ENCODE peak calls at places on chromosome 1, in seven cellular contexts. J is tibial artery; E is stimulated activated naive CD8-positive, alpha-beta T cell treated with anti-CD3 and anti-CD28 coated beads, Interleukin-15, amount 100 ng/mL, for 72 hours; T is fibroblast of villous mesenchyme; V is hippocampal formation; R is activated T-cell treated with anti-CD3 and anti-CD28 coated beads, Interleukin-2, amount 50 U/mL, for 24 hours; I is Daoy. H is an unnamed sample.

GRCh38 chr1:157105988-157106812 is 6.6 kb upstream of the ETV3L start:
- DNase-seq in I (peak), T (peak), J (peak), E (no peak), V (peak), R (no peak), H (peak)

GRCh38 chr1:66542811-66543767 is 9.1 kb downstream of the SGIP1 start:
- DNase-seq in R (no peak), E (no peak), I (peak), T (peak), V (peak), J (peak), H (peak)

GRCh38 chr1:203807211-203807610 is 11.8 kb downstream of the ZBED6 start:
- DNase-seq in J (no peak), T (peak), I (peak), V (no peak), R (no peak), E (no peak), H (no peak)

GRCh38 chr1:28439320-28439719 is 66.5 kb upstream of the RCC1 start:
- DNase-seq in V (no peak), T (no peak), R (no peak), J (no peak), I (no peak), E (no peak), H (no peak)

GRCh38 chr1:29354511-29355098 is 118.3 kb downstream of the PTPRU start:
- DNase-seq in I (no peak), V (no peak), E (no peak), R (no peak), T (no peak), J (no peak), H (no peak)

GRCh38 chr1:247118946-247119446 is 14.8 kb upstream of the ZNF669 start:
- DNase-seq in E (peak), V (no peak), I (no peak), J (no peak), R (peak), T (no peak), H (peak)

GRCh38 chr1:1318131-1318652 is 6.3 kb downstream of the INTS11 start:
- DNase-seq in J (peak), E (no peak), R (no peak), V (peak), I (peak), T (peak), H (peak)

GRCh38 chr1:22229374-22229773 is 86.5 kb upstream of the WNT4 start:
- DNase-seq in I (peak), T (peak), J (no peak), E (no peak), R (no peak), V (no peak), H (peak)

GRCh38 chr1:220748091-220748934 is at the start of gene MTARC2:
- DNase-seq in J (peak), V (peak), E (peak), I (peak), T (peak), R (peak), H (peak)

GRCh38 chr1:199545780-199546179 is 481.7 kb upstream of the NR5A2 start:
- DNase-seq in J (no peak), E (no peak), V (no peak), I (peak), R (no peak), T (no peak), H (peak)

GRCh38 chr1:224177356-224177999 is 5.6 kb upstream of the DEGS1 start:
- DNase-seq in R (no peak), T (no peak), E (no peak), J (no peak), I (no peak), V (no peak), H (no peak)

GRCh38 chr1:40976952-40977690 is 2.4 kb upstream of the CTPS1 start:
- DNase-seq in V (no peak), I (no peak), T (peak), R (no peak), J (no peak), E (no peak), H (no peak)

GRCh38 chr1:75600781-75601180 is 10.1 kb downstream of the SLC44A5 start:
- DNase-seq in I (no peak), E (no peak), V (no peak), T (no peak), R (no peak), J (no peak), H (no peak)

GRCh38 chr1:36531833-36532232 is 49.1 kb upstream of the CSF3R start:
- DNase-seq in E (no peak), T (no peak), J (no peak), V (no peak), R (no peak), I (no peak), H (no peak)

GRCh38 chr1:31199301-31199790 is 40.3 kb downstream of the NKAIN1 start:
- DNase-seq in V (no peak), I (no peak), T (no peak), R (no peak), E (no peak), J (no peak), H (no peak)

GRCh38 chr1:95116666-95117206 is 419 bp upstream of the TLCD4 start:
- DNase-seq in J (peak), I (peak), V (peak), R (peak), T (peak), E (peak), H (peak)

GRCh38 chr1:54111624-54112023 is 41.2 kb downstream of the CDCP2 start:
- DNase-seq in E (no peak), I (no peak), J (no peak), V (no peak), T (no peak), R (no peak), H (no peak)

GRCh38 chr1:240107058-240107684 is 15.5 kb downstream of the FMN2 start:
- DNase-seq in R (no peak), V (no peak), I (peak), E (no peak), J (no peak), T (peak), H (no peak)

GRCh38 chr1:200415693-200416593 is 6.1 kb upstream of the ZNF281 start:
- DNase-seq in J (peak), R (no peak), V (no peak), E (no peak), I (peak), T (peak), H (peak)

GRCh38 chr1:200737647-200738296 is 921 bp upstream of the CAMSAP2 start:
- DNase-seq in E (no peak), J (no peak), T (no peak), R (no peak), I (no peak), V (no peak), H (peak)

GRCh38 chr1:167060141-167061072 is 29.8 kb downstream of the GPA33 start:
- DNase-seq in J (no peak), V (no peak), I (no peak), T (no peak), R (no peak), E (no peak), H (no peak)

GRCh38 chr1:48937732-48938131 is 161.0 kb upstream of the BEND5 start:
- DNase-seq in J (no peak), R (no peak), I (no peak), T (no peak), E (no peak), V (no peak), H (no peak)

GRCh38 chr1:3011631-3012510 is 9.4 kb upstream of the ACTRT2 start:
- DNase-seq in V (peak), E (no peak), T (no peak), J (peak), I (peak), R (no peak), H (no peak)

GRCh38 chr1:246383791-246384190 is 123.3 kb downstream of the SMYD3 start:
- DNase-seq in I (no peak), E (no peak), V (no peak), J (no peak), R (no peak), T (no peak), H (peak)